ENCODE peak calls at places on chromosomes 7 and 10, in five cellular contexts. D, H, W, M and G are unnamed samples.

GRCh38 chr7:144842377-144842851 is 6.6 kb upstream of the TPK1 start:
- DNase-seq in D (peak), M (no peak), W (no peak), H (no peak), G (no peak)

GRCh38 chr10:74825033-74825370 is 1.4 kb upstream of the KAT6B start:
- DNase-seq in D (peak), M (no peak), H (no peak), W (peak), G (peak)

GRCh38 chr10:79159141-79159619 is 90.4 kb downstream of the ZMIZ1 start:
- DNase-seq in H (no peak), W (peak), D (no peak), M (no peak), G (no peak)

GRCh38 chr7:75866497-75867389 is 12.1 kb upstream of the RHBDD2 start:
- DNase-seq in W (peak), D (peak), M (peak), H (no peak), G (peak)

GRCh38 chr10:101566333-101567164 is 21.5 kb downstream of the POLL start:
- DNase-seq in W (no peak), M (no peak), D (peak), H (no peak), G (peak)

GRCh38 chr10:79140906-79141305 is 72.1 kb downstream of the ZMIZ1 start:
- DNase-seq in D (no peak), H (no peak), W (no peak), M (no peak), G (no peak)

GRCh38 chr10:76036962-76037361 is 605.5 kb downstream of the LRMDA start:
- DNase-seq in W (no peak), H (no peak), D (no peak), M (no peak), G (no peak)

GRCh38 chr10:125101049-125101448 is 59.3 kb downstream of the CTBP2 start:
- DNase-seq in D (no peak), W (no peak), H (no peak), M (no peak), G (peak)

GRCh38 chr7:157255201-157255606 is 81.6 kb upstream of the DNAJB6 start:
- DNase-seq in D (no peak), H (no peak), M (no peak), W (no peak), G (no peak)

GRCh38 chr7:157588271-157588589 is 251.4 kb downstream of the DNAJB6 start:
- DNase-seq in D (no peak), W (no peak), M (no peak), H (no peak), G (peak)

GRCh38 chr10:101843032-101843991 is at the start of gene KCNIP2:
- DNase-seq in W (no peak), D (peak), M (no peak), H (peak), G (peak)

GRCh38 chr7:82029236-82029635 is 259.4 kb upstream of the HGF start:
- DNase-seq in H (no peak), M (no peak), D (no peak), W (no peak), G (no peak)

GRCh38 chr7:121187676-121188075 is 141.1 kb upstream of the WNT16 start:
- DNase-seq in M (no peak), W (no peak), D (no peak), H (no peak), G (no peak)

GRCh38 chr10:93495654-93496321 is 624 bp upstream of the CEP55 start:
- DNase-seq in M (no peak), W (peak), H (no peak), D (peak), G (no peak)

GRCh38 chr7:39608278-39608677 is 15.1 kb upstream of the RALA start:
- DNase-seq in D (no peak), M (no peak), H (no peak), W (no peak), G (no peak)

GRCh38 chr7:95684037-95684436 is 87.7 kb upstream of the PDK4 start:
- DNase-seq in W (no peak), H (no peak), M (peak), D (peak), G (no peak)

GRCh38 chr7:116999316-116999715 is 46.0 kb downstream of the ST7 start:
- DNase-seq in D (no peak), H (no peak), W (no peak), M (no peak), G (no peak)

GRCh38 chr7:125256446-125256845 is 326.8 kb upstream of the POT1 start:
- DNase-seq in W (no peak), M (no peak), H (no peak), D (no peak), G (no peak)

DNA sequence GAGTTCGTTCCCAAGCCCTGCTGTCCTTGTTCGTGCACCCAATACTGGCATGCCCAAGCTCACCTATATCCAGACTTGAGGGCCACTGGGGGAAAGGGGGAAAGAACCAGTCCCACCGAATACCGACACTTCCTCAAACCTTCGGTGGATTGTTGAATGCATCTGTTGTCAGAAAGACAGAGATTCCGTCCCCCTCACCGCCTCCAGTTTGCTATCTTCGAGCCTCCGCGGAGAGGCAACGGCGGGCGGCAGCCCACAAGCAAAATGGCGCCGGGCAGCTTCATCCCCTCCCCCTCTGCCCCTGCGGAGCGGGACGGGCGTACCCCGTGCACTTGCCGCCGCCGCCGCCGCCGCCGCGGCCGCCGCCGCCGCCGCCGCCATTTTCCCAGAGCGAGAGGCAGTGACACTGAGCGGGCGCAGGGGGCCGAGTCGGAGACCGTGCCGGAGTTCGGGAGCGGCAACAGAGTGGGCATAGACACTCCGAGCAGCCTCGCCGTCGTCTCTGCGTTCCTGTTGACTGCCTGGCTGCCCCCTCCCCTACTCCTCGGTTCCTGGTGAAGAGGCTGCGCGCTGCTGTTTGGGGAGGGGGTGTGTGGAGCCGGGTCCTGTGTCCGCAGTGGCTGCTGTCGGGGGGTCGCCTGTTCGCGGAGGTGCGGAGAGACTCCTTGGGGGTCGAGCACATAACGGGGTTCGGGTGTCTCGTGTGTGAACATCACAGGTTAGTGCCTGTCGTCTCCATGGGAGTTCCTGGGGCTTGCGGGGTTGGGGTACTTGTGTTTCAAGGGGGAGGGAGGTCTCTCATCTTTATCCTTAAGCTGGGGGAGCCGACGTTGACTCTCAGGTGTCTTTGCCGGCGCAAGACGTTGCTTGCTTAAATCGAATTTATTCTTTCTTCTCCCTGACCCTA is at the start of gene KMT2E:
- DNase-seq in W (peak), D (peak), H (peak), M (peak), G (peak)
- TF ChIP-seq CTCF in W (peak), D (peak), H (no peak), M (no peak), G (no peak)

GRCh38 chr10:109454691-109455090 is 468.6 kb downstream of the XPNPEP1 start:
- DNase-seq in D (no peak), M (no peak), W (no peak), H (no peak), G (no peak)

GRCh38 chr10:109451879-109452278 is 471.4 kb downstream of the XPNPEP1 start:
- DNase-seq in M (no peak), W (no peak), D (no peak), H (no peak), G (no peak)

GRCh38 chr10:109456566-109457361 is 466.5 kb downstream of the XPNPEP1 start:
- DNase-seq in D (peak), W (no peak), H (no peak), M (no peak), G (no peak)
- H3K4me3 ChIP-seq in D (peak), W (peak), H (no peak), M (no peak), G (no peak)

GRCh38 chr10:43282881-43283280 is 16.0 kb upstream of the RASGEF1A start:
- DNase-seq in H (no peak), D (peak), W (no peak), M (no peak), G (no peak)

GRCh38 chr10:43287056-43288007 is 20.5 kb upstream of the RASGEF1A start:
- DNase-seq in D (no peak), W (no peak), M (peak), H (peak), G (peak)

GRCh38 chr10:43284341-43284910 is 17.6 kb upstream of the RASGEF1A start:
- DNase-seq in D (peak), M (no peak), H (no peak), W (no peak), G (no peak)

DNA sequence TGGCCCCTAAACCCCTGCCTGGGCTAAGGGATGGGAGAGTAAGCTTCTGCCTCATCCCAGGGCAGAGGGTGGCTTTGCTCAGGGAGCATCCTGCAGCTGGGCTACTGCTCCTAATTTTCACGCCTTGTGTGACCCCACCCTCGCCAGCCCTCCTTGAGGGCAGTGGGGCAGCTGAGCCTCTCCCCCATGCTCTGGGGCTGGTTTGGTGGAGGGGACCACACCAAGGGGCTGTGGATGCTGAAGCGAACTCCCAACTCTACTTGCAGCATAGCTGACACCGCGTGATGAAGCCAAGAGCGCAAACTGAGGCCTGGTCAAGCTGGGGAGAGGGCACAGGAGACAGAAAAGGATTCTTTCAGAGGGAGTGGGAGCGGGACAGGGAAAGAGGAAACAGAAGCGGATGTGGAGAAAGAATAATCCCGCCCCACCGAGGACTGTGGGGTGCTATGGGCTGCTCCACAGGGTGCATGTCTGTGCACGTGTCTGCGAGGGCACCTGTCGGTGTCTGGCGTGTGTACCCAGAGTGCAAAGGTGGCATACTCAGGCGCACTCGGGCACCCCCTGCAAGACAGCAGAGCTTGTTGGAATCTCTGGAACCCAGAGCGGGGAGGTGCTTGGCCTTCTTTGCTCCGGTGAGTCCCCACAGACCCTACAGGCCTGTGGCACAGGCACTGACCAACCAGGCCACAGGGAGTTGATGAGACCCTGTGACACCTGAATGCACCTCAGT is 19.4 kb upstream of the RASGEF1A start:
- DNase-seq in M (no peak), W (no peak), H (no peak), D (no peak), G (no peak)
- H3K27ac ChIP-seq in M (peak), W (no peak), H (no peak), D (no peak), G (no peak)

GRCh38 chr10:115125505-115125904 is 32.3 kb downstream of the ATRNL1 start:
- DNase-seq in D (no peak), M (no peak), W (no peak), H (no peak), G (no peak)

DNA sequence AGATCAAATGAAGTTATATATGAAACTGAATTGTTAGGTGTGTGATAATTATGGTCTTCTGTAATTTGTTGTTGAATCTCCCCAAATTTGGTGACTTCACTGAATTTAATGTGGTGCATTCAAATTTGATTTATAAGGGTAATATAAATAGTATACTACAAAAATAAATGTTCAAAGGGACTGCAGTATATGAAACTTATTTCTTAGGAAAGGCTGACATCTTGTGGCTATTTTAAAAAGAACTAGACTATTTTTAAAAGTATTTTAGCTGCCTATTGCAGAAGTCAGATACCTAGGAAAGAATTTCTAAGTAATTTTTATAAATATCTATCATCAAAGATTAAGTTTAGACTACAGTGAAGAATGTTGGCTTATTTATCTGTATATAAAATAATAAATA is 36.6 kb downstream of the ATRNL1 start:
- DNase-seq in H (no peak), D (peak), M (peak), W (no peak), G (no peak)
- TF ChIP-seq CTCF in H (peak), D (peak), M (no peak), W (peak), G (peak)

DNA sequence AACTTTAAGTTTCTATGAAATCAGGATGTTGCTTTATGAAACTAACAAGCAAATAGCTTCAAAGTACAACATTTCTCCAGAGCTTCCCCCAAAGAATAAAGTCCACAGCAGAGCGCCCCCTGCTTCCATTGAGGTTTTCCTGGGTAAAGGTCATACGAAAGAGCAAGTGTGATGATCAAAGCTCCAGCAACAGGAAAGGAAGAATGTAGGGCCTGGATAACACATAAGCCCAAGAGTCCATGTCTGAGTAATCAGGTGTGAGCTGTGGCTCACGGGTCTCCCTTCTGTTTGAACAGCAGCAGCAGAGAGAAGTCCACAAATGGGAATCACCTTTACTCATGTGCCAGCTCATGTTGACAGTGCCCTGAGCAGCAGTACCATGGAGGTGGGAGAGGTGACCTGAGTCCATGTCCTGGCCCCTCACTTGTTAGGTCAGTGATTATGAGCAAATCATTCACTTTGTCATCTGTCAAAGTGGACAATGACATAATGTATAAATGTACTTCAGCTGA is 50.5 kb downstream of the MRPL32 start:
- DNase-seq in M (no peak), D (no peak), H (no peak), W (no peak), G (no peak)
- H3K4me3 ChIP-seq in M (no peak), D (no peak), H (no peak), W (no peak), G (no peak)

DNA sequence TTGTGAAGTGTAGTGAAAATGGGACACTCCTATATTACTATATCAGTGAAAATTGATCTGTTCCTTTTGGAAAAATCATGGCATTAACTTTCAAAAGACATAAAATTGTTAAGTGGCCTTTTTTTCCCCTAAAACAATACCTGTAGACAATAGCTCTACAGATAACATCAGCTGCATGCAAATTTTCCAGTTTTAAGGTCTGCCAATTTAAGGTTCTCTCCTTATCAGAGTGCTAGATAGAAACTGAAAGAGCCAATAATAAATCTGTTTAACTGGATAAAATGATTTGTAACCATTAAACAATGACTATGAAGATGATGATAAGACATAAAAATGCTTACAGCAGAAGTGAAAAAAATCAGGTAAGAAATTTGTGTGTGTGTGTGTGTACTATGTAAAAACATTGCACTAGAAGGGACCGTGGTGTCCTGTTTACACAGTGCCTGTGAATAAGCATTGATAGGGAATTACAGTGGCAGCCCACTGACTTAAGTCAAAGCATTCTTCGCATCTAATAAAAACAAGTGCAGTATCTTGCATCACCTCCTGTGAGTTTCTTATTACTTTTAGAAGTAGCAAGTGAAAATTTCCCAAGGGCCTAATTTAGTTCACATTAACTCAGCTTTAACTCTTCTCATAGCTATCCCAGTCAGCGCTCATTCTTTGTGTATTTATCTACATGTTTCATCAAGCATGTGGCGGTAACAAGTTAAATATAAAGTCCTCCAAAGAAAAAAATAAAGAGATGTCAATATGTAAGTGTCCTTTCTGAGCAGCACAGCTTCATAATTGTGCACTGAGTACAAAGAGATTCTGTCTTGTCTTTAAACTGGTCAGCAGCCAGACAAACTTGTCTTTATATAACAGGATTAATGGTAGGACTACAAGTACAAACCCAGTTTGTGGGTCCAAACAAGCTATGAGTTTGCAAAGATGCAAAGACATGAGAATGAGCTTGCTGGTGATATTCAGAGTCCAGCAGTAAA is 261.9 kb downstream of the ARL4A start:
- DNase-seq in M (no peak), D (no peak), H (no peak), W (no peak), G (no peak)
- H3K27ac ChIP-seq in M (no peak), D (no peak), H (no peak), W (no peak), G (no peak)

DNA sequence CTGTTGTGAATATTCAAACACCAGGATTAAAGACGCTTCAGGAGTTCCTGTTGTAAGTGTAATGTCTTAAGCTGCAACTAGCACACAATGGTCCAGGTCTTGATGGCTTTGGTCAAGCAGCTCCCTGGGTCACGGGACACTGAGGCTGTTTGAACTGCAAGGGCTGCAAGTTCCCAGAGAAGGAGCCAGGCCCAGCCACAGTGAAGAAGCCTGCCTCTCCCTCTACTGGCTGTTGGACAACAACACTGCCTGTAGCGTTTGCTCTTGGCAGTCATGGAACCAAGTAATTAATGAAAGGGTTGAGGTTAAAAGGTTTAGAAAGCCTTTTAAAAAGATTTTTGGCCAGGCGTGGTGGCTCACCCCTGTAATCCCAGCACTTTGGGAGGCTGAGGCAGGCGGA is 31.9 kb upstream of the GUSB start:
- DNase-seq in M (peak), H (no peak), W (peak), D (peak), G (peak)
- TF ChIP-seq CTCF in M (peak), H (no peak), W (peak), D (peak), G (peak)

GRCh38 chr7:25965405-25966123 is 186.4 kb upstream of the NFE2L3 start:
- DNase-seq in D (no peak), H (no peak), M (no peak), W (no peak), G (no peak)

GRCh38 chr7:25966469-25966868 is 185.5 kb upstream of the NFE2L3 start:
- DNase-seq in H (no peak), D (no peak), W (no peak), M (no peak), G (no peak)

GRCh38 chr7:25967278-25968204 is 184.5 kb upstream of the NFE2L3 start:
- DNase-seq in H (no peak), W (no peak), D (no peak), M (no peak), G (no peak)

GRCh38 chr7:25970381-25970780 is 181.6 kb upstream of the NFE2L3 start:
- DNase-seq in W (no peak), H (no peak), D (no peak), M (no peak), G (no peak)

DNA sequence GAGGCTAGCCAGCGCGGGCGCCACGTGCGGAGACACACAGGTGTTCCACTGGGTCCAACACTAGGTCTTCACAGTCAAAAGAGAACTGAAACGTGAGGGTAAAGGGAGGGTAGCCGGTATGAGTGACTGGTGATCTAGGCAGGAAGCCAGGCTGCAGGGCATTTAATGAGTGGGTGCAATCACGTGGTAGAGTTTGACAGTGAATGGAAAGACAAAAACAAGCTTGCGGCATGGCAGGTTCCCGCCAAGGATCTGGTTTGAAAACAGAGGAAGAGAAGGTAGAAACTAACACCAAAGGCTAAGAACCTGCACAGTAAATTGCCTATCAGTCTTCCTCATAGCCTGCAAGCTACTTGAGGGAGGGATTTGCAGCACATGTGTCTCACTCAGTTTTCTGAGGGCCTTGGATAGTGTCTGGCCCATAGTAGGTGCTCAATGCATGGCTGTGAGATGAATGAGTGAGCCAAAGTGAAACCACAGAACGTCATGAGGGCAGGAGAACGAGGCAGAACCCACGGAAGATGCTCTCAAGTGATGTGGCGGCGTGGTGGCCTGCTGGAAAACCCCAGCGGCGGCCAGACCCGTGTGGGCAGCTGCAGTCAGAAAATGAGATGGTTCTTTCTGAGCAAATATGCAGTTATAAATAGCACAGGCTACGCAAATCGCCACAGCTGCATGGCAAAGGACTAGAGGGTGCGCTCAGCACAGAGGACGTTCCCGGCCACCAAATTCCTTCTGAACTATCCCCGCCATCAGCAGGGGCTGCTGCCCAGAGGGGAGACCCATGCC is 183.6 kb upstream of the NFE2L3 start:
- DNase-seq in H (no peak), W (no peak), D (no peak), M (no peak), G (no peak)
- H3K4me3 ChIP-seq in H (no peak), W (no peak), D (no peak), M (no peak), G (no peak)